ENCODE peak calls at places on chromosomes 3 and 15, in four cellular contexts. One of them, this sample, is unnamed.

GRCh38 chr3:193563999-193564398 is 9.3 kb upstream of the ATP13A4 start:
- DNase-seq in body of pancreas: peak; percentile 73
- DNase-seq in H7: peak; percentile 26
- DNase-seq in GM19239: no peak
- DNase-seq in this sample: no peak

GRCh38 chr3:184540777-184541681 is 20.6 kb upstream of the EPHB3 start:
- DNase-seq in body of pancreas: peak; percentile 96
- DNase-seq in GM19239: no peak
- DNase-seq in H7: peak; percentile 83
- DNase-seq in this sample: peak; percentile 70

GRCh38 chr3:129625071-129625874 is 18.8 kb upstream of the PLXND1 start:
- DNase-seq in body of pancreas: no peak
- DNase-seq in H7: peak; percentile 87
- DNase-seq in GM19239: no peak
- DNase-seq in this sample: no peak

GRCh38 chr3:61080737-61081445 is 170.4 kb downstream of the FHIT start:
- DNase-seq in H7: peak; percentile 24
- DNase-seq in body of pancreas: no peak
- DNase-seq in GM19239: no peak
- DNase-seq in this sample: no peak

GRCh38 chr3:177145402-177145801 is 51.9 kb downstream of the TBL1XR1 start:
- DNase-seq in GM19239: no peak
- DNase-seq in H7: no peak
- DNase-seq in body of pancreas: no peak
- DNase-seq in this sample: no peak

GRCh38 chr15:57153140-57153539 is 223.2 kb upstream of the CGNL1 start:
- DNase-seq in GM19239: no peak
- DNase-seq in H7: no peak
- DNase-seq in body of pancreas: no peak
- DNase-seq in this sample: no peak

GRCh38 chr3:57822686-57823085 is 66.6 kb downstream of the SLMAP start:
- DNase-seq in H7: no peak
- DNase-seq in body of pancreas: no peak
- DNase-seq in GM19239: no peak
- DNase-seq in this sample: no peak

GRCh38 chr3:65303431-65303830 is 615.6 kb upstream of the ADAMTS9 start:
- DNase-seq in H7: no peak
- DNase-seq in GM19239: no peak
- DNase-seq in body of pancreas: no peak
- DNase-seq in this sample: no peak

GRCh38 chr3:14949126-14949525 is 1.7 kb downstream of the NR2C2 start:
- DNase-seq in GM19239: no peak
- DNase-seq in body of pancreas: no peak
- DNase-seq in H7: peak; percentile 26
- DNase-seq in this sample: no peak

GRCh38 chr3:159828542-159828943 is 160.1 kb upstream of the IL12A start:
- DNase-seq in body of pancreas: no peak
- DNase-seq in GM19239: no peak
- DNase-seq in H7: peak; percentile 63
- DNase-seq in this sample: peak; percentile 30

GRCh38 chr3:22175899-22176298 is 424.9 kb upstream of the ZNF385D start:
- DNase-seq in H7: no peak
- DNase-seq in body of pancreas: no peak
- DNase-seq in GM19239: no peak
- DNase-seq in this sample: no peak

GRCh38 chr15:59976480-59976879 is 27.6 kb upstream of the FOXB1 start:
- DNase-seq in body of pancreas: no peak
- DNase-seq in GM19239: no peak
- DNase-seq in H7: no peak
- DNase-seq in this sample: no peak

GRCh38 chr3:14428087-14429067 is 26.0 kb downstream of the SLC6A6 start:
- DNase-seq in body of pancreas: no peak
- DNase-seq in GM19239: no peak
- DNase-seq in H7: no peak
- DNase-seq in this sample: peak; percentile 56

GRCh38 chr15:76393614-76394013 is 57.0 kb downstream of the ISL2 start:
- DNase-seq in H7: no peak
- DNase-seq in body of pancreas: no peak
- DNase-seq in GM19239: no peak
- DNase-seq in this sample: no peak

GRCh38 chr15:70480196-70480856 is 283.0 kb downstream of the UACA start:
- DNase-seq in H7: no peak
- DNase-seq in GM19239: no peak
- DNase-seq in body of pancreas: no peak
- DNase-seq in this sample: no peak

GRCh38 chr15:101539930-101540329 is 50.4 kb upstream of the PCSK6 start:
- DNase-seq in GM19239: no peak
- DNase-seq in H7: no peak
- DNase-seq in body of pancreas: no peak
- DNase-seq in this sample: no peak

GRCh38 chr3:171699611-171700010 is 110.7 kb downstream of the PLD1 start:
- DNase-seq in body of pancreas: no peak
- DNase-seq in H7: no peak
- DNase-seq in GM19239: no peak
- DNase-seq in this sample: no peak

GRCh38 chr3:16069149-16069922 is 105.1 kb upstream of the GALNT15 start:
- DNase-seq in H7: no peak
- DNase-seq in body of pancreas: no peak
- DNase-seq in GM19239: no peak
- DNase-seq in this sample: no peak

GRCh38 chr3:66179813-66180212 is 41.0 kb upstream of the SLC25A26 start:
- DNase-seq in GM19239: no peak
- DNase-seq in H7: no peak
- DNase-seq in body of pancreas: no peak
- DNase-seq in this sample: no peak

GRCh38 chr15:69755571-69756310 is 303.1 kb downstream of the RPLP1 start:
- DNase-seq in GM19239: peak; percentile 50
- DNase-seq in H7: peak; percentile 48
- DNase-seq in body of pancreas: no peak
- DNase-seq in this sample: peak; percentile 57

GRCh38 chr15:40909662-40910625 is 15.7 kb downstream of the VPS18 start:
- DNase-seq in body of pancreas: peak; percentile 37
- DNase-seq in GM19239: no peak
- DNase-seq in H7: no peak
- DNase-seq in this sample: no peak

GRCh38 chr15:83613716-83614115 is 40.2 kb upstream of the ADAMTSL3 start:
- DNase-seq in body of pancreas: peak; percentile 35
- DNase-seq in GM19239: no peak
- DNase-seq in H7: no peak
- DNase-seq in this sample: no peak